ENCODE peak calls at places on chromosome 9, in ten cellular contexts. Y is HT-29; M is central memory CD4-positive, alpha-beta T cell; D is MM.1S; W is NCI-H345; T is KBM-7; N is stimulated activated CD4-positive, alpha-beta T cell treated with anti-CD3 and anti-CD28 coated beads, Interleukin-4, amount 100 ng/mL, for 4 hours; L is AG08396; H is stimulated activated naive CD4-positive, alpha-beta T cell; S is NCI-H2171 treated with DMSO at 0.1 percent for 48 hours. R is an unnamed sample.

GRCh38 chr9:93698140-93698908 is 121.9 kb downstream of the PHF2 start:
- DNase-seq in H (no peak), T (no peak), W (no peak), Y (no peak), N (no peak), M (no peak), S (no peak), D (no peak), L (no peak), R (no peak)

GRCh38 chr9:110623462-110624025 is 44.0 kb upstream of the SVEP1 start:
- DNase-seq in N (no peak), D (peak; percentile 66), H (peak; percentile 4), L (peak; percentile 14), W (peak; percentile 72), M (no peak), Y (peak; percentile 85), T (peak; percentile 61), S (peak; percentile 76), R (peak; percentile 90)

GRCh38 chr9:80146466-80146865 is 574.7 kb downstream of the TLE4 start:
- DNase-seq in T (no peak), H (no peak), S (no peak), D (no peak), L (peak; percentile 5), Y (no peak), W (no peak), N (no peak), M (no peak), R (no peak)

GRCh38 chr9:14349141-14349817 is 35.3 kb upstream of the NFIB start:
- DNase-seq in W (no peak), Y (no peak), L (no peak), N (no peak), T (no peak), M (no peak), H (no peak), D (no peak), S (no peak), R (no peak)

GRCh38 chr9:13354733-13355132 is 75.2 kb upstream of the MPDZ start:
- DNase-seq in M (no peak), S (no peak), W (peak; percentile 39), T (no peak), D (no peak), Y (no peak), L (peak; percentile 11), H (no peak), N (no peak), R (no peak)

GRCh38 chr9:105858877-105859276 is 164.5 kb downstream of the TMEM38B start:
- DNase-seq in H (no peak), Y (no peak), D (no peak), S (no peak), N (peak; percentile 38), T (no peak), L (no peak), M (no peak), W (no peak), R (no peak)

GRCh38 chr9:93633492-93634221 is 57.3 kb downstream of the PHF2 start:
- DNase-seq in T (no peak), L (no peak), W (no peak), D (no peak), Y (no peak), N (no peak), S (no peak), M (no peak), H (no peak), R (no peak)

GRCh38 chr9:6793203-6793602 is 35.4 kb downstream of the KDM4C start:
- DNase-seq in Y (no peak), S (no peak), N (no peak), T (no peak), M (no peak), H (no peak), L (no peak), D (no peak), W (no peak), R (no peak)

GRCh38 chr9:120098584-120098983 is 481.4 kb downstream of the CDK5RAP2 start:
- DNase-seq in H (no peak), L (no peak), W (no peak), D (no peak), T (no peak), M (no peak), S (no peak), N (no peak), Y (no peak), R (no peak)

GRCh38 chr9:92414566-92414965 is 9.7 kb downstream of the OMD start:
- DNase-seq in Y (no peak), T (no peak), L (no peak), D (no peak), S (no peak), N (no peak), M (no peak), H (no peak), W (no peak), R (no peak)

GRCh38 chr9:16727452-16728127 is 142.9 kb downstream of the BNC2 start:
- DNase-seq in W (no peak), H (no peak), Y (no peak), L (peak; percentile 8), T (no peak), M (no peak), N (no peak), D (peak; percentile 9), S (peak; percentile 61), R (no peak)

GRCh38 chr9:77605449-77606220 is 42.5 kb downstream of the GNA14 start:
- DNase-seq in S (no peak), M (no peak), T (no peak), Y (no peak), D (no peak), N (no peak), W (no peak), H (no peak), L (no peak), R (no peak)